ENCODE peak calls at places on chromosomes 11 and 22, in eight cellular contexts. One of them, this sample, is unnamed.

GRCh38 chr11:4695442-4695841 is 2.2 kb downstream of the OR51E2 start:
- DNase-seq in activated T-helper 1 cell treated with anti-CD3 and anti-CD28 coated beads, Interleukin-12 subunit alpha, Interleukin-12 subunit beta, Interleukin-2, Interleukin-4 antibody, amounts not matched to agents 30 ng/mL and 10 ng/mL and 1 ng/mL, durations not matched to agents 14 hours and 24 hours and 36 hours: no peak
- DNase-seq in NCI-H345: no peak
- DNase-seq in Calu3: no peak
- DNase-seq in mucosa of gallbladder: no peak
- DNase-seq in SJSA1: peak
- DNase-seq in DMS 273 treated with DMSO at 0.1 percent for 48 hours: no peak
- DNase-seq in A549: no peak
- DNase-seq in this sample: no peak

GRCh38 chr22:17430298-17430900 is 61.1 kb downstream of the CECR2 start:
- DNase-seq in activated T-helper 1 cell treated with anti-CD3 and anti-CD28 coated beads, Interleukin-12 subunit alpha, Interleukin-12 subunit beta, Interleukin-2, Interleukin-4 antibody, amounts not matched to agents 30 ng/mL and 10 ng/mL and 1 ng/mL, durations not matched to agents 14 hours and 24 hours and 36 hours: no peak
- DNase-seq in NCI-H345: no peak
- DNase-seq in Calu3: no peak
- DNase-seq in mucosa of gallbladder: no peak
- DNase-seq in SJSA1: no peak
- DNase-seq in DMS 273 treated with DMSO at 0.1 percent for 48 hours: no peak
- DNase-seq in A549: no peak
- DNase-seq in this sample: no peak

GRCh38 chr22:39723899-39724351 is 153.4 kb downstream of the CACNA1I start:
- DNase-seq in activated T-helper 1 cell treated with anti-CD3 and anti-CD28 coated beads, Interleukin-12 subunit alpha, Interleukin-12 subunit beta, Interleukin-2, Interleukin-4 antibody, amounts not matched to agents 30 ng/mL and 10 ng/mL and 1 ng/mL, durations not matched to agents 14 hours and 24 hours and 36 hours: no peak
- DNase-seq in NCI-H345: no peak
- DNase-seq in Calu3: peak
- DNase-seq in mucosa of gallbladder: no peak
- DNase-seq in SJSA1: no peak
- DNase-seq in DMS 273 treated with DMSO at 0.1 percent for 48 hours: no peak
- DNase-seq in A549: no peak
- DNase-seq in this sample: no peak

GRCh38 chr11:64655901-64656601 is 65.0 kb downstream of the SLC22A12 start:
- DNase-seq in activated T-helper 1 cell treated with anti-CD3 and anti-CD28 coated beads, Interleukin-12 subunit alpha, Interleukin-12 subunit beta, Interleukin-2, Interleukin-4 antibody, amounts not matched to agents 30 ng/mL and 10 ng/mL and 1 ng/mL, durations not matched to agents 14 hours and 24 hours and 36 hours: no peak
- DNase-seq in NCI-H345: no peak
- DNase-seq in Calu3: no peak
- DNase-seq in mucosa of gallbladder: no peak
- DNase-seq in SJSA1: no peak
- DNase-seq in DMS 273 treated with DMSO at 0.1 percent for 48 hours: no peak
- DNase-seq in A549: no peak
- DNase-seq in this sample: no peak

GRCh38 chr22:25137577-25138525 is 61.8 kb upstream of the CRYBB3 start:
- DNase-seq in activated T-helper 1 cell treated with anti-CD3 and anti-CD28 coated beads, Interleukin-12 subunit alpha, Interleukin-12 subunit beta, Interleukin-2, Interleukin-4 antibody, amounts not matched to agents 30 ng/mL and 10 ng/mL and 1 ng/mL, durations not matched to agents 14 hours and 24 hours and 36 hours: no peak
- DNase-seq in NCI-H345: no peak
- DNase-seq in Calu3: no peak
- DNase-seq in mucosa of gallbladder: no peak
- DNase-seq in SJSA1: no peak
- DNase-seq in DMS 273 treated with DMSO at 0.1 percent for 48 hours: no peak
- DNase-seq in A549: no peak
- DNase-seq in this sample: no peak

GRCh38 chr22:50131894-50132293 is 38.6 kb upstream of the PANX2 start:
- DNase-seq in activated T-helper 1 cell treated with anti-CD3 and anti-CD28 coated beads, Interleukin-12 subunit alpha, Interleukin-12 subunit beta, Interleukin-2, Interleukin-4 antibody, amounts not matched to agents 30 ng/mL and 10 ng/mL and 1 ng/mL, durations not matched to agents 14 hours and 24 hours and 36 hours: no peak
- DNase-seq in NCI-H345: no peak
- DNase-seq in Calu3: no peak
- DNase-seq in mucosa of gallbladder: no peak
- DNase-seq in SJSA1: no peak
- DNase-seq in DMS 273 treated with DMSO at 0.1 percent for 48 hours: no peak
- DNase-seq in A549: no peak
- DNase-seq in this sample: no peak

GRCh38 chr11:61567286-61568061 is 13.4 kb downstream of the SYT7 start:
- DNase-seq in activated T-helper 1 cell treated with anti-CD3 and anti-CD28 coated beads, Interleukin-12 subunit alpha, Interleukin-12 subunit beta, Interleukin-2, Interleukin-4 antibody, amounts not matched to agents 30 ng/mL and 10 ng/mL and 1 ng/mL, durations not matched to agents 14 hours and 24 hours and 36 hours: peak
- DNase-seq in NCI-H345: no peak
- DNase-seq in Calu3: peak
- DNase-seq in mucosa of gallbladder: peak
- DNase-seq in SJSA1: peak
- DNase-seq in DMS 273 treated with DMSO at 0.1 percent for 48 hours: no peak
- DNase-seq in A549: peak
- DNase-seq in this sample: peak

GRCh38 chr11:3836903-3837302 is 3.9 kb downstream of the RHOG start:
- DNase-seq in activated T-helper 1 cell treated with anti-CD3 and anti-CD28 coated beads, Interleukin-12 subunit alpha, Interleukin-12 subunit beta, Interleukin-2, Interleukin-4 antibody, amounts not matched to agents 30 ng/mL and 10 ng/mL and 1 ng/mL, durations not matched to agents 14 hours and 24 hours and 36 hours: peak
- DNase-seq in NCI-H345: no peak
- DNase-seq in Calu3: no peak
- DNase-seq in mucosa of gallbladder: no peak
- DNase-seq in SJSA1: no peak
- DNase-seq in DMS 273 treated with DMSO at 0.1 percent for 48 hours: no peak
- DNase-seq in A549: no peak
- DNase-seq in this sample: no peak

GRCh38 chr22:40813912-40814315 is 5.2 kb downstream of the SLC25A17 start:
- DNase-seq in activated T-helper 1 cell treated with anti-CD3 and anti-CD28 coated beads, Interleukin-12 subunit alpha, Interleukin-12 subunit beta, Interleukin-2, Interleukin-4 antibody, amounts not matched to agents 30 ng/mL and 10 ng/mL and 1 ng/mL, durations not matched to agents 14 hours and 24 hours and 36 hours: no peak
- DNase-seq in NCI-H345: no peak
- DNase-seq in Calu3: no peak
- DNase-seq in mucosa of gallbladder: no peak
- DNase-seq in SJSA1: no peak
- DNase-seq in DMS 273 treated with DMSO at 0.1 percent for 48 hours: no peak
- DNase-seq in A549: no peak
- DNase-seq in this sample: no peak

GRCh38 chr22:29512031-29512430 is 32.0 kb downstream of the NEFH start:
- DNase-seq in activated T-helper 1 cell treated with anti-CD3 and anti-CD28 coated beads, Interleukin-12 subunit alpha, Interleukin-12 subunit beta, Interleukin-2, Interleukin-4 antibody, amounts not matched to agents 30 ng/mL and 10 ng/mL and 1 ng/mL, durations not matched to agents 14 hours and 24 hours and 36 hours: no peak
- DNase-seq in NCI-H345: no peak
- DNase-seq in Calu3: no peak
- DNase-seq in mucosa of gallbladder: no peak
- DNase-seq in SJSA1: no peak
- DNase-seq in DMS 273 treated with DMSO at 0.1 percent for 48 hours: no peak
- DNase-seq in A549: no peak
- DNase-seq in this sample: no peak

This sample was measured in T1000.